ENCODE peak calls at places on chromosomes 11 and 22, in eight cellular contexts. One of them, this sample, is unnamed.

GRCh38 chr11:95503047-95503446 is 272.0 kb upstream of the SESN3 start:
- DNase-seq in adrenal gland: no peak
- DNase-seq in H9: no peak
- DNase-seq in substantia nigra: no peak
- DNase-seq in HL-60: no peak
- DNase-seq in CD4-positive, CD25-positive, alpha-beta regulatory T cell: no peak
- DNase-seq in aorta: peak
- DNase-seq in SK-N-SH: no peak
- DNase-seq in this sample: no peak

GRCh38 chr11:104873252-104873651 is 25.0 kb downstream of the CASP12 start:
- DNase-seq in aorta: no peak
- DNase-seq in adrenal gland: no peak
- DNase-seq in CD4-positive, CD25-positive, alpha-beta regulatory T cell: no peak
- DNase-seq in SK-N-SH: no peak
- DNase-seq in substantia nigra: no peak
- DNase-seq in HL-60: peak
- DNase-seq in H9: peak
- DNase-seq in this sample: no peak

GRCh38 chr11:17778956-17779860 is 44.6 kb downstream of the KCNC1 start:
- DNase-seq in H9: no peak
- DNase-seq in CD4-positive, CD25-positive, alpha-beta regulatory T cell: no peak
- DNase-seq in SK-N-SH: no peak
- DNase-seq in aorta: no peak
- DNase-seq in substantia nigra: no peak
- DNase-seq in adrenal gland: no peak
- DNase-seq in HL-60: no peak
- DNase-seq in this sample: peak

GRCh38 chr22:44704159-44705021 is 2.4 kb downstream of the PRR5 start:
- DNase-seq in H9: no peak
- DNase-seq in HL-60: no peak
- DNase-seq in SK-N-SH: no peak
- DNase-seq in adrenal gland: no peak
- DNase-seq in aorta: no peak
- DNase-seq in substantia nigra: no peak
- DNase-seq in CD4-positive, CD25-positive, alpha-beta regulatory T cell: no peak
- DNase-seq in this sample: no peak

GRCh38 chr11:65216830-65217229 is 35.1 kb downstream of the CAPN1 start:
- DNase-seq in SK-N-SH: no peak
- DNase-seq in HL-60: no peak
- DNase-seq in H9: peak
- DNase-seq in CD4-positive, CD25-positive, alpha-beta regulatory T cell: no peak
- DNase-seq in aorta: no peak
- DNase-seq in adrenal gland: peak
- DNase-seq in substantia nigra: no peak
- DNase-seq in this sample: no peak

GRCh38 chr22:27886843-27887151 is 32.3 kb downstream of the PITPNB start:
- DNase-seq in CD4-positive, CD25-positive, alpha-beta regulatory T cell: no peak
- DNase-seq in HL-60: no peak
- DNase-seq in aorta: no peak
- DNase-seq in H9: no peak
- DNase-seq in SK-N-SH: no peak
- DNase-seq in adrenal gland: no peak
- DNase-seq in substantia nigra: no peak
- DNase-seq in this sample: no peak

GRCh38 chr22:28799834-28800307 is 498 bp downstream of the XBP1 start:
- DNase-seq in substantia nigra: no peak
- DNase-seq in H9: peak
- DNase-seq in CD4-positive, CD25-positive, alpha-beta regulatory T cell: no peak
- DNase-seq in SK-N-SH: peak
- DNase-seq in aorta: peak
- DNase-seq in HL-60: no peak
- DNase-seq in adrenal gland: peak
- DNase-seq in this sample: peak

GRCh38 chr11:122159173-122159701 is 43.2 kb upstream of the BLID start:
- DNase-seq in aorta: no peak
- DNase-seq in H9: no peak
- DNase-seq in CD4-positive, CD25-positive, alpha-beta regulatory T cell: no peak
- DNase-seq in substantia nigra: no peak
- DNase-seq in HL-60: no peak
- DNase-seq in SK-N-SH: peak
- DNase-seq in adrenal gland: no peak
- DNase-seq in this sample: no peak

GRCh38 chr22:36077261-36077660 is 48.6 kb upstream of the RBFOX2 start:
- DNase-seq in HL-60: no peak
- DNase-seq in substantia nigra: no peak
- DNase-seq in CD4-positive, CD25-positive, alpha-beta regulatory T cell: no peak
- DNase-seq in H9: no peak
- DNase-seq in adrenal gland: no peak
- DNase-seq in aorta: no peak
- DNase-seq in SK-N-SH: peak
- DNase-seq in this sample: no peak

GRCh38 chr11:39190751-39191150 is 2268.7 kb downstream of the LRRC4C start:
- DNase-seq in H9: no peak
- DNase-seq in HL-60: no peak
- DNase-seq in CD4-positive, CD25-positive, alpha-beta regulatory T cell: no peak
- DNase-seq in aorta: no peak
- DNase-seq in adrenal gland: no peak
- DNase-seq in SK-N-SH: no peak
- DNase-seq in substantia nigra: no peak
- DNase-seq in this sample: no peak

GRCh38 chr11:34180045-34180813 is 74.8 kb downstream of the NAT10 start:
- DNase-seq in adrenal gland: no peak
- DNase-seq in aorta: no peak
- DNase-seq in H9: no peak
- DNase-seq in HL-60: no peak
- DNase-seq in CD4-positive, CD25-positive, alpha-beta regulatory T cell: no peak
- DNase-seq in SK-N-SH: no peak
- DNase-seq in substantia nigra: no peak
- DNase-seq in this sample: no peak

GRCh38 chr11:65362966-65363365 is 8.4 kb downstream of the TIGD3 start:
- DNase-seq in aorta: no peak
- DNase-seq in SK-N-SH: no peak
- DNase-seq in substantia nigra: no peak
- DNase-seq in CD4-positive, CD25-positive, alpha-beta regulatory T cell: no peak
- DNase-seq in adrenal gland: no peak
- DNase-seq in H9: no peak
- DNase-seq in HL-60: no peak
- DNase-seq in this sample: no peak

GRCh38 chr11:72573380-72573949 is 100.8 kb downstream of the PDE2A start:
- DNase-seq in substantia nigra: no peak
- DNase-seq in HL-60: peak
- DNase-seq in H9: peak
- DNase-seq in CD4-positive, CD25-positive, alpha-beta regulatory T cell: peak
- DNase-seq in SK-N-SH: peak
- DNase-seq in aorta: peak
- DNase-seq in adrenal gland: peak
- DNase-seq in this sample: peak

GRCh38 chr11:59152312-59152967 is 9.8 kb downstream of the FAM111A start:
- DNase-seq in H9: no peak
- DNase-seq in adrenal gland: no peak
- DNase-seq in aorta: no peak
- DNase-seq in CD4-positive, CD25-positive, alpha-beta regulatory T cell: no peak
- DNase-seq in HL-60: no peak
- DNase-seq in substantia nigra: no peak
- DNase-seq in SK-N-SH: no peak
- DNase-seq in this sample: no peak

GRCh38 chr11:86481399-86481798 is 106.7 kb downstream of the CCDC81 start:
- DNase-seq in aorta: no peak
- DNase-seq in SK-N-SH: no peak
- DNase-seq in adrenal gland: no peak
- DNase-seq in H9: no peak
- DNase-seq in substantia nigra: no peak
- DNase-seq in HL-60: no peak
- DNase-seq in CD4-positive, CD25-positive, alpha-beta regulatory T cell: no peak
- DNase-seq in this sample: no peak

GRCh38 chr11:32829680-32830412 is at the start of gene PRRG4:
- DNase-seq in H9: peak
- DNase-seq in SK-N-SH: peak
- DNase-seq in HL-60: peak
- DNase-seq in CD4-positive, CD25-positive, alpha-beta regulatory T cell: peak
- DNase-seq in substantia nigra: no peak
- DNase-seq in adrenal gland: peak
- DNase-seq in aorta: peak
- DNase-seq in this sample: peak

GRCh38 chr11:92932023-92932422 is 37.4 kb upstream of the MTNR1B start:
- DNase-seq in H9: no peak
- DNase-seq in substantia nigra: no peak
- DNase-seq in aorta: no peak
- DNase-seq in adrenal gland: no peak
- DNase-seq in CD4-positive, CD25-positive, alpha-beta regulatory T cell: no peak
- DNase-seq in SK-N-SH: no peak
- DNase-seq in HL-60: no peak
- DNase-seq in this sample: no peak

GRCh38 chr11:86637976-86638375 is 34.4 kb downstream of the ME3 start:
- DNase-seq in HL-60: no peak
- DNase-seq in H9: no peak
- DNase-seq in adrenal gland: no peak
- DNase-seq in substantia nigra: no peak
- DNase-seq in aorta: no peak
- DNase-seq in CD4-positive, CD25-positive, alpha-beta regulatory T cell: no peak
- DNase-seq in SK-N-SH: no peak
- DNase-seq in this sample: no peak

GRCh38 chr11:92781151-92781550 is 188.3 kb upstream of the MTNR1B start:
- DNase-seq in aorta: no peak
- DNase-seq in substantia nigra: no peak
- DNase-seq in HL-60: no peak
- DNase-seq in SK-N-SH: no peak
- DNase-seq in adrenal gland: no peak
- DNase-seq in H9: no peak
- DNase-seq in CD4-positive, CD25-positive, alpha-beta regulatory T cell: no peak
- DNase-seq in this sample: no peak

GRCh38 chr11:4511267-4511666 is 28.8 kb downstream of the OR52K1 start:
- DNase-seq in H9: no peak
- DNase-seq in CD4-positive, CD25-positive, alpha-beta regulatory T cell: no peak
- DNase-seq in HL-60: no peak
- DNase-seq in substantia nigra: no peak
- DNase-seq in adrenal gland: no peak
- DNase-seq in SK-N-SH: no peak
- DNase-seq in aorta: no peak
- DNase-seq in this sample: no peak

GRCh38 chr22:22216450-22216959 is 28.1 kb upstream of the VPREB1 start:
- DNase-seq in HL-60: no peak
- DNase-seq in H9: no peak
- DNase-seq in aorta: no peak
- DNase-seq in SK-N-SH: no peak
- DNase-seq in substantia nigra: no peak
- DNase-seq in adrenal gland: no peak
- DNase-seq in CD4-positive, CD25-positive, alpha-beta regulatory T cell: no peak
- DNase-seq in this sample: no peak
- H3K27ac ChIP-seq in HL-60: no peak
- H3K27ac ChIP-seq in H9: no peak
- H3K27ac ChIP-seq in aorta: no peak
- H3K27ac ChIP-seq in SK-N-SH: no peak
- H3K27ac ChIP-seq in substantia nigra: no peak
- H3K27ac ChIP-seq in adrenal gland: no peak
- H3K27ac ChIP-seq in CD4-positive, CD25-positive, alpha-beta regulatory T cell: no peak
- H3K27ac ChIP-seq in this sample: no peak

DNA sequence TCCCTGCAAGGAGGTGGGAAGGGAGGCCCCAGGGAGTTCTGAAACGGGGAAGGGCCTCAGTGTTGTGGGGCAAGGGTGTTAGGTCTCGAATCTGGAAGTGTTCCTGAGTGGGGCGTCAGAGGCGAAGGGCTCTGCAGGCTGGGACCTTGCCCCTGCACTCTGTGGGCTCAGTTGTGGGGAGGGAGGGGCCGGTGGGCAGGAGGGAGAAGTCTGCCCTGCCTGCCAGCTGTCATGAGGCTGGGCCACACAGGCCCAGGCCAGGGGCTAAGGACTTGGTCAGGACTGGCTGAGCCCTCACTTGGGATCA is at the start of gene CRACR2B:
- DNase-seq in substantia nigra: no peak
- DNase-seq in H9: no peak
- DNase-seq in adrenal gland: no peak
- DNase-seq in aorta: no peak
- DNase-seq in HL-60: peak
- DNase-seq in SK-N-SH: no peak
- DNase-seq in CD4-positive, CD25-positive, alpha-beta regulatory T cell: no peak
- DNase-seq in this sample: peak
- H3K27ac ChIP-seq in substantia nigra: no peak
- H3K27ac ChIP-seq in H9: no peak
- H3K27ac ChIP-seq in adrenal gland: peak
- H3K27ac ChIP-seq in aorta: no peak
- H3K27ac ChIP-seq in HL-60: peak
- H3K27ac ChIP-seq in SK-N-SH: no peak
- H3K27ac ChIP-seq in CD4-positive, CD25-positive, alpha-beta regulatory T cell: no peak
- H3K27ac ChIP-seq in this sample: peak

GRCh38 chr11:113023228-113023627 is 62.0 kb downstream of the NCAM1 start:
- DNase-seq in HL-60: no peak
- DNase-seq in adrenal gland: no peak
- DNase-seq in SK-N-SH: no peak
- DNase-seq in CD4-positive, CD25-positive, alpha-beta regulatory T cell: no peak
- DNase-seq in substantia nigra: no peak
- DNase-seq in H9: no peak
- DNase-seq in aorta: no peak
- DNase-seq in this sample: no peak
- H3K27ac ChIP-seq in HL-60: no peak
- H3K27ac ChIP-seq in adrenal gland: no peak
- H3K27ac ChIP-seq in SK-N-SH: no peak
- H3K27ac ChIP-seq in CD4-positive, CD25-positive, alpha-beta regulatory T cell: no peak
- H3K27ac ChIP-seq in substantia nigra: no peak
- H3K27ac ChIP-seq in H9: no peak
- H3K27ac ChIP-seq in aorta: no peak
- H3K27ac ChIP-seq in this sample: no peak

GRCh38 chr11:68764746-68765145 is 13.4 kb upstream of the TESMIN start:
- DNase-seq in adrenal gland: no peak
- DNase-seq in H9: no peak
- DNase-seq in CD4-positive, CD25-positive, alpha-beta regulatory T cell: no peak
- DNase-seq in aorta: no peak
- DNase-seq in HL-60: no peak
- DNase-seq in SK-N-SH: no peak
- DNase-seq in substantia nigra: no peak
- DNase-seq in this sample: no peak
- H3K27ac ChIP-seq in adrenal gland: no peak
- H3K27ac ChIP-seq in H9: no peak
- H3K27ac ChIP-seq in CD4-positive, CD25-positive, alpha-beta regulatory T cell: no peak
- H3K27ac ChIP-seq in aorta: no peak
- H3K27ac ChIP-seq in HL-60: no peak
- H3K27ac ChIP-seq in SK-N-SH: peak
- H3K27ac ChIP-seq in substantia nigra: no peak
- H3K27ac ChIP-seq in this sample: no peak

This sample was measured in Peyer's patch.